ENCODE peak calls at places on chromosomes 3 and 15, in five cellular contexts. One of them, this sample, is unnamed.

GRCh38 chr15:43329222-43329959 is 982 bp downstream of the LCMT2 start:
- DNase-seq in mucosa of descending colon: no peak
- DNase-seq in stimulated activated CD4-positive, alpha-beta T cell treated with anti-CD3 and anti-CD28 coated beads, Interleukin-2, amount 100 ng/mL, for 24 hours: peak; percentile 27
- DNase-seq in fibroblast of pulmonary artery: no peak
- DNase-seq in AG08396: no peak
- DNase-seq in this sample: no peak

GRCh38 chr3:169264711-169265110 is 398.8 kb downstream of the MECOM start:
- DNase-seq in mucosa of descending colon: no peak
- DNase-seq in stimulated activated CD4-positive, alpha-beta T cell treated with anti-CD3 and anti-CD28 coated beads, Interleukin-2, amount 100 ng/mL, for 24 hours: no peak
- DNase-seq in fibroblast of pulmonary artery: peak; percentile 77
- DNase-seq in AG08396: peak; percentile 34
- DNase-seq in this sample: peak; percentile 53

GRCh38 chr3:193780810-193781472 is 187.9 kb downstream of the OPA1 start:
- DNase-seq in mucosa of descending colon: peak; percentile 82
- DNase-seq in stimulated activated CD4-positive, alpha-beta T cell treated with anti-CD3 and anti-CD28 coated beads, Interleukin-2, amount 100 ng/mL, for 24 hours: peak; percentile 38
- DNase-seq in fibroblast of pulmonary artery: peak; percentile 84
- DNase-seq in AG08396: peak; percentile 85
- DNase-seq in this sample: peak; percentile 88

GRCh38 chr15:85742186-85742751 is 52.5 kb downstream of the KLHL25 start:
- DNase-seq in mucosa of descending colon: no peak
- DNase-seq in stimulated activated CD4-positive, alpha-beta T cell treated with anti-CD3 and anti-CD28 coated beads, Interleukin-2, amount 100 ng/mL, for 24 hours: no peak
- DNase-seq in fibroblast of pulmonary artery: peak; percentile 42
- DNase-seq in AG08396: no peak
- DNase-seq in this sample: no peak

GRCh38 chr15:34342737-34343575 is at the start of the genes NOP10 and NUTM1:
- DNase-seq in mucosa of descending colon: peak; percentile 95
- DNase-seq in stimulated activated CD4-positive, alpha-beta T cell treated with anti-CD3 and anti-CD28 coated beads, Interleukin-2, amount 100 ng/mL, for 24 hours: peak; percentile 98
- DNase-seq in fibroblast of pulmonary artery: peak; percentile 96
- DNase-seq in AG08396: peak; percentile 84
- DNase-seq in this sample: peak; percentile 95

GRCh38 chr3:197490098-197490497 is 65.7 kb downstream of the BDH1 start:
- DNase-seq in mucosa of descending colon: no peak
- DNase-seq in stimulated activated CD4-positive, alpha-beta T cell treated with anti-CD3 and anti-CD28 coated beads, Interleukin-2, amount 100 ng/mL, for 24 hours: no peak
- DNase-seq in fibroblast of pulmonary artery: peak; percentile 75
- DNase-seq in AG08396: peak; percentile 53
- DNase-seq in this sample: no peak

GRCh38 chr3:186121271-186121670 is 12.4 kb upstream of the ETV5 start:
- DNase-seq in mucosa of descending colon: no peak
- DNase-seq in stimulated activated CD4-positive, alpha-beta T cell treated with anti-CD3 and anti-CD28 coated beads, Interleukin-2, amount 100 ng/mL, for 24 hours: no peak
- DNase-seq in fibroblast of pulmonary artery: no peak
- DNase-seq in AG08396: no peak
- DNase-seq in this sample: no peak

GRCh38 chr3:106829206-106829605 is 548.0 kb upstream of the CCDC54 start:
- DNase-seq in mucosa of descending colon: no peak
- DNase-seq in stimulated activated CD4-positive, alpha-beta T cell treated with anti-CD3 and anti-CD28 coated beads, Interleukin-2, amount 100 ng/mL, for 24 hours: no peak
- DNase-seq in fibroblast of pulmonary artery: peak; percentile 38
- DNase-seq in AG08396: no peak
- DNase-seq in this sample: no peak

GRCh38 chr3:55676643-55677042 is 189.5 kb upstream of the WNT5A start:
- DNase-seq in mucosa of descending colon: no peak
- DNase-seq in stimulated activated CD4-positive, alpha-beta T cell treated with anti-CD3 and anti-CD28 coated beads, Interleukin-2, amount 100 ng/mL, for 24 hours: no peak
- DNase-seq in fibroblast of pulmonary artery: no peak
- DNase-seq in AG08396: no peak
- DNase-seq in this sample: no peak

GRCh38 chr3:113496924-113497323 is 18.0 kb downstream of the SPICE1 start:
- DNase-seq in mucosa of descending colon: no peak
- DNase-seq in stimulated activated CD4-positive, alpha-beta T cell treated with anti-CD3 and anti-CD28 coated beads, Interleukin-2, amount 100 ng/mL, for 24 hours: no peak
- DNase-seq in fibroblast of pulmonary artery: peak; percentile 68
- DNase-seq in AG08396: peak; percentile 10
- DNase-seq in this sample: no peak

GRCh38 chr3:49359623-49360022 is 1.5 kb upstream of the GPX1 start:
- DNase-seq in mucosa of descending colon: no peak
- DNase-seq in stimulated activated CD4-positive, alpha-beta T cell treated with anti-CD3 and anti-CD28 coated beads, Interleukin-2, amount 100 ng/mL, for 24 hours: no peak
- DNase-seq in fibroblast of pulmonary artery: no peak
- DNase-seq in AG08396: no peak
- DNase-seq in this sample: no peak

GRCh38 chr3:17795733-17796132 is 53.3 kb upstream of the TBC1D5 start:
- DNase-seq in mucosa of descending colon: no peak
- DNase-seq in stimulated activated CD4-positive, alpha-beta T cell treated with anti-CD3 and anti-CD28 coated beads, Interleukin-2, amount 100 ng/mL, for 24 hours: no peak
- DNase-seq in fibroblast of pulmonary artery: peak; percentile 13
- DNase-seq in AG08396: no peak
- DNase-seq in this sample: no peak

GRCh38 chr3:45817788-45818523 is 21.6 kb upstream of the SLC6A20 start:
- DNase-seq in mucosa of descending colon: no peak
- DNase-seq in stimulated activated CD4-positive, alpha-beta T cell treated with anti-CD3 and anti-CD28 coated beads, Interleukin-2, amount 100 ng/mL, for 24 hours: no peak
- DNase-seq in fibroblast of pulmonary artery: peak; percentile 91
- DNase-seq in AG08396: peak; percentile 81
- DNase-seq in this sample: no peak

GRCh38 chr15:52078876-52079700 is 33.5 kb downstream of the BCL2L10 start:
- DNase-seq in mucosa of descending colon: peak; percentile 89
- DNase-seq in stimulated activated CD4-positive, alpha-beta T cell treated with anti-CD3 and anti-CD28 coated beads, Interleukin-2, amount 100 ng/mL, for 24 hours: peak; percentile 92
- DNase-seq in fibroblast of pulmonary artery: peak; percentile 73
- DNase-seq in AG08396: peak; percentile 45
- DNase-seq in this sample: peak; percentile 83

GRCh38 chr3:43773273-43774104 is 82.8 kb downstream of the ABHD5 start:
- DNase-seq in mucosa of descending colon: no peak
- DNase-seq in stimulated activated CD4-positive, alpha-beta T cell treated with anti-CD3 and anti-CD28 coated beads, Interleukin-2, amount 100 ng/mL, for 24 hours: no peak
- DNase-seq in fibroblast of pulmonary artery: no peak
- DNase-seq in AG08396: peak; percentile 37
- DNase-seq in this sample: no peak

GRCh38 chr3:124859025-124859424 is 28.1 kb downstream of the ITGB5 start:
- DNase-seq in mucosa of descending colon: no peak
- DNase-seq in stimulated activated CD4-positive, alpha-beta T cell treated with anti-CD3 and anti-CD28 coated beads, Interleukin-2, amount 100 ng/mL, for 24 hours: no peak
- DNase-seq in fibroblast of pulmonary artery: peak; percentile 75
- DNase-seq in AG08396: peak; percentile 54
- DNase-seq in this sample: no peak

GRCh38 chr3:116444819-116445290 is 432 bp downstream of the LSAMP start:
- DNase-seq in mucosa of descending colon: no peak
- DNase-seq in stimulated activated CD4-positive, alpha-beta T cell treated with anti-CD3 and anti-CD28 coated beads, Interleukin-2, amount 100 ng/mL, for 24 hours: no peak
- DNase-seq in fibroblast of pulmonary artery: no peak
- DNase-seq in AG08396: no peak
- DNase-seq in this sample: peak; percentile 75

GRCh38 chr3:10248984-10249748 is 907 bp downstream of the TATDN2 start:
- DNase-seq in mucosa of descending colon: peak; percentile 65
- DNase-seq in stimulated activated CD4-positive, alpha-beta T cell treated with anti-CD3 and anti-CD28 coated beads, Interleukin-2, amount 100 ng/mL, for 24 hours: peak; percentile 66
- DNase-seq in fibroblast of pulmonary artery: no peak
- DNase-seq in AG08396: peak; percentile 55
- DNase-seq in this sample: peak; percentile 78

GRCh38 chr3:79015854-79016253 is 751.9 kb downstream of the ROBO1 start:
- DNase-seq in mucosa of descending colon: no peak
- DNase-seq in stimulated activated CD4-positive, alpha-beta T cell treated with anti-CD3 and anti-CD28 coated beads, Interleukin-2, amount 100 ng/mL, for 24 hours: no peak
- DNase-seq in fibroblast of pulmonary artery: no peak
- DNase-seq in AG08396: no peak
- DNase-seq in this sample: no peak

GRCh38 chr3:114126461-114126860 is 52.4 kb downstream of the DRD3 start:
- DNase-seq in mucosa of descending colon: no peak
- DNase-seq in stimulated activated CD4-positive, alpha-beta T cell treated with anti-CD3 and anti-CD28 coated beads, Interleukin-2, amount 100 ng/mL, for 24 hours: no peak
- DNase-seq in fibroblast of pulmonary artery: no peak
- DNase-seq in AG08396: no peak
- DNase-seq in this sample: no peak

GRCh38 chr3:146968204-146968651 is 363.1 kb upstream of the PLSCR5 start:
- DNase-seq in mucosa of descending colon: no peak
- DNase-seq in stimulated activated CD4-positive, alpha-beta T cell treated with anti-CD3 and anti-CD28 coated beads, Interleukin-2, amount 100 ng/mL, for 24 hours: no peak
- DNase-seq in fibroblast of pulmonary artery: peak; percentile 76
- DNase-seq in AG08396: peak; percentile 29
- DNase-seq in this sample: no peak

GRCh38 chr3:23459437-23459836 is 256.3 kb downstream of the UBE2E2 start:
- DNase-seq in mucosa of descending colon: no peak
- DNase-seq in stimulated activated CD4-positive, alpha-beta T cell treated with anti-CD3 and anti-CD28 coated beads, Interleukin-2, amount 100 ng/mL, for 24 hours: no peak
- DNase-seq in fibroblast of pulmonary artery: no peak
- DNase-seq in AG08396: no peak
- DNase-seq in this sample: no peak

GRCh38 chr3:16286161-16286560 is 21.1 kb downstream of the OXNAD1 start:
- DNase-seq in mucosa of descending colon: no peak
- DNase-seq in stimulated activated CD4-positive, alpha-beta T cell treated with anti-CD3 and anti-CD28 coated beads, Interleukin-2, amount 100 ng/mL, for 24 hours: peak; percentile 68
- DNase-seq in fibroblast of pulmonary artery: no peak
- DNase-seq in AG08396: no peak
- DNase-seq in this sample: peak; percentile 46

GRCh38 chr3:34364345-34364744 is 565.9 kb downstream of the PDCD6IP start:
- DNase-seq in mucosa of descending colon: no peak
- DNase-seq in stimulated activated CD4-positive, alpha-beta T cell treated with anti-CD3 and anti-CD28 coated beads, Interleukin-2, amount 100 ng/mL, for 24 hours: no peak
- DNase-seq in fibroblast of pulmonary artery: no peak
- DNase-seq in AG08396: no peak
- DNase-seq in this sample: no peak